ENCODE peak calls at places on chromosome 13, in six cellular contexts. Q, Z, U, Y, S and W are unnamed samples.

GRCh38 chr13:50196118-50196517 is 180.9 kb downstream of the KCNRG start:
- DNase-seq in Z (no peak), Q (no peak), Y (no peak), S (no peak), U (no peak), W (no peak)

GRCh38 chr13:106916329-106916728 is 348.4 kb upstream of the ARGLU1 start:
- DNase-seq in Z (no peak), S (no peak), Y (no peak), U (no peak), Q (no peak), W (peak)

GRCh38 chr13:44176173-44176572 is 197.5 kb upstream of the SERP2 start:
- DNase-seq in Y (no peak), S (no peak), Q (no peak), U (no peak), Z (no peak), W (no peak)

GRCh38 chr13:97165527-97166425 is 56.4 kb upstream of the MBNL2 start:
- DNase-seq in U (no peak), Y (no peak), Q (no peak), Z (no peak), S (no peak), W (no peak)

GRCh38 chr13:106104281-106104901 is 431.1 kb downstream of the EFNB2 start:
- DNase-seq in Z (no peak), Y (peak), Q (no peak), U (no peak), S (no peak), W (peak)

GRCh38 chr13:66212511-66212910 is 1017.6 kb downstream of the PCDH9 start:
- DNase-seq in S (no peak), Z (no peak), Y (no peak), Q (no peak), U (no peak), W (no peak)

GRCh38 chr13:74061939-74062595 is 72.1 kb downstream of the KLF12 start:
- DNase-seq in Q (no peak), S (no peak), Y (peak), Z (no peak), U (no peak), W (peak)

GRCh38 chr13:76048675-76049396 is 412.7 kb downstream of the LMO7 start:
- DNase-seq in U (no peak), Q (no peak), Z (no peak), S (peak), Y (no peak), W (no peak)

GRCh38 chr13:72457151-72457550 is 270.3 kb downstream of the MZT1 start:
- DNase-seq in Y (no peak), U (no peak), Z (no peak), Q (no peak), S (no peak), W (no peak)

GRCh38 chr13:39676315-39676876 is 20.9 kb downstream of the COG6 start:
- DNase-seq in Q (no peak), Z (no peak), S (no peak), Y (peak), U (no peak), W (peak)

GRCh38 chr13:67792151-67792665 is 562.1 kb upstream of the PCDH9 start:
- DNase-seq in Y (no peak), U (no peak), S (no peak), Z (no peak), Q (no peak), W (no peak)

GRCh38 chr13:48976677-48977625 is 1.2 kb downstream of the FNDC3A start:
- DNase-seq in Y (peak), Q (no peak), Z (no peak), U (no peak), S (no peak), W (peak)

GRCh38 chr13:84118845-84119409 is 236.7 kb upstream of the SLITRK1 start:
- DNase-seq in Y (no peak), Q (no peak), Z (no peak), S (no peak), U (no peak), W (peak)

GRCh38 chr13:52845766-52846566 is 2.5 kb downstream of the PCDH8 start:
- DNase-seq in Q (peak), S (no peak), Y (no peak), U (peak), Z (no peak), W (peak)

GRCh38 chr13:52847322-52847681 is 1.1 kb downstream of the PCDH8 start:
- DNase-seq in Z (no peak), U (no peak), S (no peak), Q (no peak), Y (no peak), W (no peak)

GRCh38 chr13:52847682-52848432 is 583 bp downstream of the PCDH8 start:
- DNase-seq in U (no peak), Z (no peak), S (no peak), Y (no peak), Q (no peak), W (no peak)

GRCh38 chr13:52846567-52847321 is 1.7 kb downstream of the PCDH8 start:
- DNase-seq in Q (peak), Y (peak), U (peak), S (peak), Z (no peak), W (peak)

GRCh38 chr13:52845334-52845761 is 3.1 kb downstream of the PCDH8 start:
- DNase-seq in Z (no peak), U (no peak), S (no peak), Y (no peak), Q (no peak), W (no peak)
- TF ChIP-seq CTCF in Z (no peak), U (no peak), S (no peak), Y (no peak), Q (no peak), W (no peak)

GRCh38 chr13:114130708-114131580 is 1.5 kb downstream of the RASA3 start:
- DNase-seq in Z (peak), Y (peak), S (peak), U (peak), Q (peak), W (peak)
- TF ChIP-seq CTCF in Z (no peak), Y (no peak), S (no peak), U (no peak), Q (no peak), W (no peak)

DNA sequence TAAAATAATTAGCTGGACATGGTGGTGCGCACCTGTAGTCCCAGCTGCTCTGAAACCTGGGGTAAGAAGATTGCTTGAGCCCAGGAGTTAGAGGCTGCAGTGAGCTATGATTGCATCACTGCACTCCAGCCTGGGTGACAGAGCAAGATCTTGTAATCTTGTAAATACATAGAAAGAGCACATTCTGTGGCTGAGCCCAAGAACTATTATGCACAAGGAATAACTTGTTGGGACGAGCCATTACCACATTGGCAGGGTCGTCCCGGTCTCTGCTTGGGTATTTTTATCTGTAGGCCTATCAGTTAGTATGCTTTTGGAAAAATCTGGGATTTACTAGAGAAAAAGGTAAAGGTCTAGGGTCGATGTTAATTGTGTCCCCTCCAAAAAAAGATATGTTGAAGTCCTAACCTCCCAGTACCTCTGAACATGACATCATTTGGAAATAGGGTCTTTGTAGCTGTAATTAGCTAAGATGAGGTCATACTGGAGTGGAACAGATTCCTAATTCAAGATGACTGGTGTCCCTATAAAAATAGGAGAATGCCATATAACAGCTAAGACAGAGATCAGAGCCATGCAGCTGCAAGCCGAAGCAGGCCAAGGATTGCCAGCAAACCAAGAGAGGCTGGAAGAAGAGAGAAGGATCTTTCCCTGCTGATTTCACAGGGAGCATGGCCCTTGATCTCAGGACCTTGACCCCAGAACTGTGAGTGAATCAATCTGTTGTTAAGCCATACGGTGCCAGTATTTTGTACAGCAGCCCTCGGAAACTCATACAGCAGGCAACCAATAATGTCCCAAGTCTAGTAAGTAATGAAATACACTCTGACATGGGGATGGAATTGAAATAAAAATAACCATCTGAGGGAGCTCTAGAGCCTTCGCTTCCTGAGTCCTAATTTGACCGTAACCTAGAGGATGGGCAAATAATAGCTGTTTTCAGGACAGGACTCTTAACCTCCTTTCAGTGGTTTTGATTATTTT is 77.0 kb downstream of the TM9SF2 start:
- DNase-seq in S (no peak), Y (peak), Q (no peak), U (no peak), Z (no peak), W (peak)
- TF ChIP-seq CTCF in S (no peak), Y (peak), Q (peak), U (peak), Z (peak), W (peak)

DNA sequence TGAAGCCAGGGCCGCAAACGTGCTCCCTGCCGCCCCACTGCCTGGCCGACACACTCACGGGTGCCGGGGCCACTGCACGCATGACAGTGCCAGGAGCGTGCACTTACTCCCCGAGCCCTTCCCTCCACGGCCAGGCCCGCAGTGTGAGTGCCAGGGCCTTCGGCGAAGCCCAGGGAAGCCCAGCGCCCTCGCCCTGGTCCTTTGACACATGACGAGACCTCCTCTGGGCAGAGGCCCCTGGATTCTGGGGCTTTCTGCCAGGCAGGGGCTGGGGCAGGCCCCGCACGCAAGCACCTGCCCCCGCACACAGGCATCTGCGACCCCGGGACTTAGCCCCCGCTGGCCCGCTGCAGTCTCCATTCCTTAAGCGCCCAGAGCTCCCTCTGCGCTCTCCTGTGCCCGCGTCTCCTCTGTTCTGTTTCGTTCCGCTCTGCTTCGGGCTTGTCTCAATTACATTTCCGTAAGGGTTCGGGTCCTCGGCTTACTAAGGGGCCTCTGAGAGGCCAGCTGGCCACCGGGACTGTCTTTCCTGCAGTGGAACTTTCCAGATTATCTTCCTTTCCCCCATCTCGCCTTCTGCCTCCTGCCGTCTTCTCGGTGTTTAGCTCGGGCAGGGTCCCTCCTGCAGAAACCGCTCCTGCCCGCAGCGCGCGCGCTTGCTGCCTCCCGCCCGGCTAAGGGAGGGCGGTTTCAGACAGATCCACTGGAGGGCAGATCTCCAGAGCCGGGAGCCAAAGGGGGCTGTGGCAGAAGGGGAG is 98.8 kb downstream of the ING1 start:
- DNase-seq in Q (no peak), Z (no peak), Y (no peak), S (no peak), U (no peak), W (peak)
- TF ChIP-seq CTCF in Q (peak), Z (no peak), Y (peak), S (no peak), U (no peak), W (peak)

DNA sequence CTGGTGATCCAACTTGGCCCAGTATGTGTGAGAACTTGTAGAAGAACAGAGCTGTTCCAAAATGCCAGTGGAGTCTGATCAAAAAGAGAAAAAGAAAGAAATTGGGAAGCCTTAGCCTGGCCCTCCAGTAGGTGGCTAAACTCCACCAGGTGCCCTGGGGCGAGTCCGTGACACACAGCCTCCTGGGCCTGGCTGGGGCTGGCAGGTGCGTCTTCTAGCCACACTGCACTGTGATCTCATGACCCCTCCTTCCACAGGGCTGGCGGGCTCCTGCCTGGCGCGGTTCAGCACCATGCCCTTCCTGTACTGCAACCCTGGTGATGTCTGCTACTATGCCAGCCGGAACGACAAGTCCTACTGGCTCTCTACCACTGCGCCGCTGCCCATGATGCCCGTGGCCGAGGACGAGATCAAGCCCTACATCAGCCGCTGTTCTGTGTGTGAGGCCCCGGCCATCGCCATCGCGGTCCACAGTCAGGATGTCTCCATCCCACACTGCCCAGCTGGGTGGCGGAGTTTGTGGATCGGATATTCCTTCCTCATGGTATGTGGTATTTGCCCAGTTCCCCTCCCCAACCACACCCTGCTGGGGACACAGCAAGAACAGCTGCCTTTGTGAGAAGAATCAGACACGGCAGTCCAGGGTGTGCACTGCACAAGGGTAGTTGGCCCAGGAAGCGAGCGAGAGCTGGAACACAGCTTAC is 53.7 kb downstream of the RAB20 start:
- DNase-seq in S (peak), Z (no peak), Q (peak), U (no peak), Y (no peak), W (no peak)
- TF ChIP-seq CTCF in S (peak), Z (peak), Q (peak), U (no peak), Y (peak), W (peak)

DNA sequence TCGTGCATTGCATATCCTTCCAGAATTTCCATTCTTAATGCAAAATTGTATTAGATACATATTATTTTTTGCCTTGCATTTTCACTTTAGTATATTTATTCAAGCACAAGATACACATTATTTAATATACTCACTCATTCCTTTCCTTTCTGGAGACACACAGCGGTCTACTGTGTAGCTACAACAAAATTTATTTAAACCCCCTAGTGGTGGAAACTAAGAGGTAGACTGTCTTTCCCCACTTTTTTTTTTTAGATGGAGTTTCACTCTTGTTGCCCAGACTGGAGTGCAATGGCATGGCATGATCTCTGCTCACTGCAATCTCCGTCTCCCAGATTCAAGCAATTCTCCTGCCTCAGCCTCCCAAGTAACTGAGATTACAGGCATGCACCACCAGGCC is 2040.3 kb upstream of the PCDH20 start:
- DNase-seq in Q (no peak), U (no peak), Z (no peak), Y (no peak), S (no peak), W (no peak)
- TF ChIP-seq CTCF in Q (no peak), U (no peak), Z (no peak), Y (no peak), S (no peak), W (peak)

DNA sequence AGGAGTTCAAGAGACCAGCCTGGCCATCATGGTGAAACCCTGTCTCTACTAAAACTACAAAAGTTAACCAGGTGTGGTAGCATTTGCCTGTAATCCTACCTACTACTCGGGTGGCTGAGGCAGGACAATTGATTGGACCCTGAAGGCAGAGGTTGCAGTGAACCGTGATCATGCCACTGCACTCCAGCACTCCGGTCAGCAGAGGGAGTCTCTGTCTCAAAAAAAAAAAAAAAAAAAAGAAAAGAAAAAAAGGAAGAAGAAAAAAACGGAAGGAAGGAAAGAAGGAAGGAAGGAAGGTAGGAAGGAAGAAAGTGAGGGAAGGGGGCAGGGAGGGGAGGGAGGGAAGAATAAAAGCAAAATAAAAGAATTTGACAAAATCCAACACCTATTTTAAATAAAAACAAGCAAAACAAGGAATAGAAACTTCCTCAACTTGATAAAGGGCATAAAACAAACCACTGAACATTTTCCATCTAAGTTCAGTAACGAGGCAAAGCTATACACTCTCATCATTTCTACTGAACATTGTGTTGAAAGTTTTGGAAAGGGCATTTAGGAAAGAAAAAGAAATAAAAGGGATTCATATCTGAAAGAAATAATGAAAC is 411.6 kb upstream of the SLITRK5 start:
- DNase-seq in Y (no peak), U (no peak), Q (no peak), S (no peak), Z (no peak), W (no peak)
- TF ChIP-seq CTCF in Y (peak), U (peak), Q (peak), S (no peak), Z (no peak), W (peak)

DNA sequence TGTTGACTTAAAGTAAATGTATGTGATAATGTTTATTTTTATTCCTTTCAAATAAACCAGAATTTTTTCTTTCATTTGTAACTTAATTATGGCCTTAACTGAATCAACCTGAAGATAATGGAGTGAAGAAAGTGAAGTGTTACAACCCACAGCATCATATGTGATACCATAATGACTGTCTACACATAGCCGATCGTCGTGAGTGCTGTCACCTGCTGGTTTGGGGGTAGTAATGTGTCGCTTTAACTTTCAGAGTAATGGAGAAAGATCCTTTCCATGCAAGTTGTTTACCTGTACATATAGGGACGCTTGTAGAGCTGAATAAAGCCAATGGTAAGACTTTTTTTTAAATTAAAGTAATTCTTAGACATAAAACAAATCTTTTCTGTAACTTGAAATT is 9.9 kb downstream of the CDC16 start:
- DNase-seq in S (peak), Q (no peak), Y (no peak), U (no peak), Z (no peak), W (no peak)
- TF ChIP-seq CTCF in S (no peak), Q (no peak), Y (no peak), U (no peak), Z (no peak), W (no peak)